ENCODE peak calls at places on chromosome 1, in ten cellular contexts. U, Y, L, N, W, Q, O, C, V and R are unnamed samples.

GRCh38 chr1:72869873-72870272 is 587.5 kb upstream of the NEGR1 start:
- DNase-seq in U (no peak), Y (no peak), L (no peak), N (no peak), W (no peak), Q (no peak), O (no peak), C (no peak), V (no peak), R (no peak)

GRCh38 chr1:17744666-17745563 is 10.2 kb upstream of the ACTL8 start:
- DNase-seq in U (no peak), Y (no peak), L (no peak), N (no peak), W (peak; percentile 33), Q (no peak), O (no peak), C (no peak), V (no peak), R (no peak)

GRCh38 chr1:92411511-92411910 is 75.2 kb downstream of the GFI1 start:
- DNase-seq in U (peak; percentile 55), Y (peak; percentile 61), L (no peak), N (no peak), W (no peak), Q (no peak), O (no peak), C (peak; percentile 78), V (no peak), R (peak; percentile 80)

GRCh38 chr1:23371987-23372386 is 2.4 kb upstream of the ZNF436 start:
- DNase-seq in U (no peak), Y (no peak), L (no peak), N (no peak), W (no peak), Q (no peak), O (no peak), C (no peak), V (no peak), R (no peak)

GRCh38 chr1:101653482-101653946 is 343.2 kb downstream of the OLFM3 start:
- DNase-seq in U (no peak), Y (peak; percentile 4), L (no peak), N (no peak), W (no peak), Q (no peak), O (no peak), C (peak; percentile 1), V (no peak), R (no peak)

GRCh38 chr1:234726359-234726836 is 116.4 kb upstream of the IRF2BP2 start:
- DNase-seq in U (no peak), Y (no peak), L (no peak), N (peak; percentile 81), W (no peak), Q (peak; percentile 43), O (no peak), C (peak; percentile 29), V (no peak), R (no peak)

GRCh38 chr1:165075725-165076370 is 280.7 kb downstream of the LMX1A start:
- DNase-seq in U (no peak), Y (peak; percentile 1), L (no peak), N (no peak), W (no peak), Q (no peak), O (no peak), C (peak; percentile 13), V (no peak), R (no peak)

GRCh38 chr1:206788487-206789050 is 16.3 kb upstream of the IL10 start:
- DNase-seq in U (no peak), Y (no peak), L (no peak), N (no peak), W (no peak), Q (no peak), O (no peak), C (no peak), V (no peak), R (no peak)

GRCh38 chr1:169107673-169108160 is 1.2 kb downstream of the ATP1B1 start:
- DNase-seq in U (peak; percentile 38), Y (peak; percentile 51), L (peak; percentile 23), N (peak; percentile 67), W (no peak), Q (peak; percentile 40), O (no peak), C (peak; percentile 62), V (no peak), R (no peak)

GRCh38 chr1:37726746-37727145 is 34.4 kb downstream of the CDCA8 start:
- DNase-seq in U (no peak), Y (no peak), L (no peak), N (peak; percentile 30), W (no peak), Q (no peak), O (no peak), C (no peak), V (no peak), R (no peak)

GRCh38 chr1:151819951-151820623 is 11.5 kb downstream of the RORC start:
- DNase-seq in U (no peak), Y (no peak), L (no peak), N (peak; percentile 62), W (no peak), Q (no peak), O (no peak), C (no peak), V (no peak), R (no peak)

GRCh38 chr1:25590096-25590824 is 26.3 kb upstream of the MAN1C1 start:
- DNase-seq in U (no peak), Y (no peak), L (peak; percentile 49), N (peak; percentile 74), W (no peak), Q (no peak), O (no peak), C (peak; percentile 59), V (peak; percentile 46), R (no peak)

GRCh38 chr1:43274804-43275180 is 5.0 kb downstream of the TMEM125 start:
- DNase-seq in U (no peak), Y (no peak), L (no peak), N (no peak), W (no peak), Q (no peak), O (no peak), C (no peak), V (no peak), R (no peak)

GRCh38 chr1:32695098-32695904 is 7.3 kb downstream of the SYNC start:
- DNase-seq in U (peak; percentile 50), Y (peak; percentile 72), L (peak; percentile 78), N (peak; percentile 89), W (no peak), Q (peak; percentile 50), O (peak; percentile 82), C (peak; percentile 65), V (peak; percentile 78), R (no peak)
- H3K4me3 ChIP-seq in U (no peak overlapping the region), Y (no peak overlapping the region), L (peak overlapping the region; percentile 27), N (peak overlapping the region; percentile 23), W (no peak overlapping the region), Q (no peak overlapping the region), O (peak overlapping the region; percentile 8), C (no peak overlapping the region), V (peak overlapping the region; percentile 7), R (no peak overlapping the region)

DNA sequence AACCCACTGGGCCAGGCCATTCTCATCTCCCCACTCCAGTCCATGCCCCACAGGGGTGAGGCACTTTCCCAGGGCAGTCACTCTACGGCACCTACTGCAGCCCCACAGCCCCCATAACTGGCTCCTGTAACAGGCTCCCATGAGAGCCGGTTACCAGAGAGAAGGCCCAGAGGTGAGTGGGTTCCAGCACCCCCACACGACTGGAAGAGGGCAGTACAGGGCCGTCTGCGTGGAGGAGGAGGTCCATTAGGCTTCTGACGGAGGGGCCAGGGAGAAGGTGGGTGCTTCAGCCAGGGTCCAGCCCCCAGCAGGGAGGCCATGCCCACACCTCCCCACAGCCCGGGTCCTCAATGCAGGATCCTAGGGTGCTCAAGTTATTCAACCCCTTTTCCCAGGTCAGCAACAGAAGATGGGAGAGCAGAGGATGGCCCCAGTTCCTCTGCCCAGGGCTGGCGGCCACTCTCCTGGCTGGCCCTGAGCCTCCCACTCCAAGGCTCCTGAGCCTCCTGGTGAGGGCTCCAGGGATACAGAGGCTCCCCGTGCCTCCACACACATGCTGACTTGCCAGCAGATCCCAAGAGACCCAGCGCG is 1.6 kb downstream of the ACAP3 start:
- DNase-seq in U (no peak), Y (no peak), L (no peak), N (no peak), W (no peak), Q (no peak), O (no peak), C (peak; percentile 27), V (no peak), R (no peak)
- TF ChIP-seq CTCF in U (no peak), Y (peak; percentile 29), L (no peak), N (no peak), W (no peak), Q (no peak), O (no peak), C (peak; percentile 29), V (no peak), R (peak; percentile 17)

GRCh38 chr1:207823880-207824566 is 72.2 kb downstream of the CD46 start:
- DNase-seq in U (peak; percentile 85), Y (peak; percentile 94), L (peak; percentile 75), N (peak; percentile 93), W (peak; percentile 85), Q (peak; percentile 86), O (peak; percentile 88), C (peak; percentile 97), V (peak; percentile 88), R (no peak)
- H3K4me3 ChIP-seq in U (peak overlapping the region; percentile 59), Y (peak overlapping the region; percentile 1), L (peak overlapping the region; percentile 78), N (peak overlapping the region; percentile 83), W (peak overlapping the region; percentile 91), Q (peak overlapping the region; percentile 78), O (peak overlapping the region; percentile 76), C (peak overlapping the region; percentile 17), V (peak overlapping the region; percentile 86), R (no peak overlapping the region)

DNA sequence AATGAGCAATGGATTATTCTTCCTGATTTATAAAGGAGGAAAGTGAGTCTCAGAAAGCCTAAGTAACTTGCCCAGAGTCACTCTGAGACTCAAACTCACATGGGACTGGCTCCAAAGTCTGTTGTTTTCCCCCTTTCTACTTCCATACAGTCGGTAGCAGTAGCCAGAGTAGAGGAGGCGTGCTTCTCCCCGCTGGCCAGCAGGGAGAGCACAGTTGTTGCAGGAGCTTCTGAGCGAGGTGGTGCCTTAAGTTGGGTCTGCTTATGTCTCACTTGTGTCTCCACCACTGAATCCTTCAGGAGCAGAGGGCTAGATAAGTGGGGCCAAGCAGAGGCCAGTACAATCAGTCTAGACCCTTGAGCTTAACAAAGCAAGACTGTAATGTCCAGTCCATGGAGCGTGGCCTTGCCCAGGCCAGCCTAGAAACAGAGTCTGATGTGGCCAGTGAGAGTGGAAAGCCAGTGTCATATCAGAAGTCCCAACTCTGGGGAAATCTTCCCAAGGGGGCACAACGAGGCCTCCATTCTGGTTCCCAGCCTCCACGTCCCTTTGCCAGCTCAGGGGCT is 181.9 kb downstream of the ZSCAN20 start:
- DNase-seq in U (no peak), Y (peak; percentile 45), L (no peak), N (no peak), W (no peak), Q (no peak), O (no peak), C (peak; percentile 6), V (no peak), R (no peak)
- TF ChIP-seq CTCF in U (peak; percentile 20), Y (peak; percentile 68), L (peak; percentile 37), N (no peak), W (peak; percentile 23), Q (no peak), O (peak; percentile 29), C (peak; percentile 15), V (peak; percentile 43), R (peak; percentile 47)

GRCh38 chr1:53947172-53947835 is 1.2 kb downstream of the LRRC42 start:
- DNase-seq in U (no peak), Y (no peak), L (no peak), N (no peak), W (no peak), Q (peak; percentile 22), O (no peak), C (no peak), V (no peak), R (no peak)
- H3K4me3 ChIP-seq in U (peak overlapping the region; percentile 73), Y (peak overlapping the region; percentile 87), L (peak overlapping the region; percentile 94), N (peak overlapping the region; percentile 90), W (peak overlapping the region; percentile 86), Q (peak overlapping the region; percentile 84), O (peak overlapping the region; percentile 93), C (peak overlapping the region; percentile 100), V (peak overlapping the region; percentile 69), R (peak overlapping the region; percentile 54)